ENCODE peak calls at places on chromosomes 12 and 14, in four cellular contexts. One of them, this sample, is unnamed.

GRCh38 chr12:121300083-121300819 is 3.7 kb upstream of the CAMKK2 start:
- DNase-seq in GM13976: no peak
- DNase-seq in SW480: no peak
- DNase-seq in H4: no peak
- DNase-seq in this sample: no peak

GRCh38 chr12:121513464-121514183 is 67.2 kb downstream of the KDM2B start:
- DNase-seq in GM13976: peak
- DNase-seq in SW480: peak
- DNase-seq in H4: no peak
- DNase-seq in this sample: peak

GRCh38 chr12:64568313-64568712 is 42.0 kb upstream of the RASSF3 start:
- DNase-seq in GM13976: no peak
- DNase-seq in SW480: no peak
- DNase-seq in H4: no peak
- DNase-seq in this sample: no peak

GRCh38 chr14:99118946-99119345 is 153.1 kb downstream of the BCL11B start:
- DNase-seq in GM13976: no peak
- DNase-seq in SW480: no peak
- DNase-seq in H4: no peak
- DNase-seq in this sample: no peak

GRCh38 chr14:99571303-99571986 is 32.6 kb downstream of the CCDC85C start:
- DNase-seq in GM13976: no peak
- DNase-seq in SW480: no peak
- DNase-seq in H4: no peak
- DNase-seq in this sample: no peak

GRCh38 chr14:83251402-83251801 is 1717.7 kb upstream of the SEL1L start:
- DNase-seq in GM13976: no peak
- DNase-seq in SW480: no peak
- DNase-seq in H4: no peak
- DNase-seq in this sample: no peak

GRCh38 chr14:50139192-50139591 is 22.8 kb upstream of the VCPKMT start:
- DNase-seq in GM13976: no peak
- DNase-seq in SW480: no peak
- DNase-seq in H4: no peak
- DNase-seq in this sample: no peak

GRCh38 chr14:91897121-91897701 is 29.9 kb upstream of the TC2N start:
- DNase-seq in GM13976: no peak
- DNase-seq in SW480: no peak
- DNase-seq in H4: peak
- DNase-seq in this sample: no peak

GRCh38 chr14:99968156-99968920 is 96.9 kb upstream of the EVL start:
- DNase-seq in GM13976: no peak
- DNase-seq in SW480: no peak
- DNase-seq in H4: peak
- DNase-seq in this sample: no peak

GRCh38 chr14:79056879-79057278 is 886.7 kb downstream of the NRXN3 start:
- DNase-seq in GM13976: no peak
- DNase-seq in SW480: peak
- DNase-seq in H4: peak
- DNase-seq in this sample: no peak